ENCODE peak calls at places on chromosomes 7 and 10, in five cellular contexts. U is stimulated activated CD4-positive, alpha-beta T cell treated with anti-CD3 and anti-CD28 coated beads, Interleukin-12 subunit alpha, Interleukin-12 subunit beta, amount 100 ng/mL, for 24 hours; Y is cortex of kidney; A is skeletal muscle cell; T is A549. J is an unnamed sample.
A peak's percentile ranks its signal among the peaks of the same experiment; 100 is the strongest.

GRCh38 chr10:69632516-69633199 is 2.6 kb downstream of the FAM241B start:
- DNase-seq in U (no peak), Y (no peak), A (no peak), T (no peak), J (peak; percentile 79)

GRCh38 chr7:129512192-129512591 is 9.9 kb downstream of the SMKR1 start:
- DNase-seq in U (no peak), Y (no peak), A (no peak), T (no peak), J (no peak)

GRCh38 chr10:1933215-1933614 is 195.9 kb upstream of the ADARB2 start:
- DNase-seq in U (no peak), Y (no peak), A (no peak), T (no peak), J (no peak)

GRCh38 chr10:101118031-101118430 is 13.1 kb upstream of the TLX1 start:
- DNase-seq in U (no peak), Y (no peak), A (no peak), T (no peak), J (no peak)

GRCh38 chr10:44984671-44985101 is 6.1 kb upstream of the DEPP1 start:
- DNase-seq in U (no peak), Y (no peak), A (no peak), T (no peak), J (no peak)

GRCh38 chr10:77386833-77387232 is 250.8 kb downstream of the KCNMA1 start:
- DNase-seq in U (no peak), Y (no peak), A (peak; percentile 73), T (no peak), J (no peak)

GRCh38 chr7:72493850-72494661 is 81.9 kb upstream of the CALN1 start:
- DNase-seq in U (peak; percentile 54), Y (no peak), A (peak; percentile 1), T (peak; percentile 40), J (peak; percentile 91)

GRCh38 chr7:146982482-146982881 is 865.9 kb downstream of the CNTNAP2 start:
- DNase-seq in U (no peak), Y (no peak), A (no peak), T (no peak), J (no peak)

GRCh38 chr7:17618652-17618974 is 320.2 kb downstream of the AHR start:
- DNase-seq in U (no peak), Y (no peak), A (no peak), T (no peak), J (no peak)

GRCh38 chr7:24401628-24402593 is 117.9 kb downstream of the NPY start:
- DNase-seq in U (no peak), Y (no peak), A (no peak), T (peak; percentile 12), J (no peak)

GRCh38 chr7:103524042-103524907 is 78.3 kb upstream of the SLC26A5 start:
- DNase-seq in U (no peak), Y (no peak), A (peak; percentile 4), T (peak; percentile 7), J (no peak)

GRCh38 chr7:159010411-159010810 is 134.3 kb downstream of the VIPR2 start:
- DNase-seq in U (no peak), Y (no peak), A (no peak), T (no peak), J (no peak)

GRCh38 chr10:103661198-103661950 is 167.9 kb downstream of the NEURL1 start:
- DNase-seq in U (peak; percentile 30), Y (no peak), A (peak; percentile 85), T (no peak), J (peak; percentile 96)

GRCh38 chr7:110043514-110043913 is 1047.4 kb upstream of the LRRN3 start:
- DNase-seq in U (no peak), Y (no peak), A (no peak), T (no peak), J (no peak)

GRCh38 chr10:45672201-45673073 is at the start of gene ZFAND4:
- DNase-seq in U (peak; percentile 93), Y (peak; percentile 52), A (peak; percentile 87), T (peak; percentile 96), J (peak; percentile 99)

GRCh38 chr10:125161570-125162139 is 1.3 kb upstream of the CTBP2 start:
- DNase-seq in U (no peak), Y (no peak), A (no peak), T (no peak), J (no peak)

GRCh38 chr7:141294122-141294829 is 220.4 kb downstream of the TMEM178B start:
- DNase-seq in U (no peak), Y (no peak), A (no peak), T (no peak), J (no peak)

GRCh38 chr10:89119651-89120050 is 87.5 kb downstream of the CH25H start:
- DNase-seq in U (no peak), Y (no peak), A (no peak), T (no peak), J (no peak)

GRCh38 chr7:36209814-36210183 is 56.7 kb downstream of the EEPD1 start:
- DNase-seq in U (no peak), Y (no peak), A (no peak), T (no peak), J (no peak)

GRCh38 chr7:156071612-156072011 is 259.3 kb upstream of the SHH start:
- DNase-seq in U (no peak), Y (no peak), A (no peak), T (no peak), J (no peak)

GRCh38 chr10:21496285-21497176 is 29.0 kb downstream of the SKIDA1 start:
- DNase-seq in U (no peak), Y (no peak), A (no peak), T (peak; percentile 58), J (no peak)

GRCh38 chr10:1267568-1267967 is 211.4 kb downstream of the WDR37 start:
- DNase-seq in U (no peak), Y (no peak), A (no peak), T (no peak), J (no peak)

GRCh38 chr10:66940950-66941349 is 15.1 kb downstream of the LRRTM3 start:
- DNase-seq in U (no peak), Y (no peak), A (no peak), T (no peak), J (no peak)

GRCh38 chr7:56062382-56062781 is 1.7 kb upstream of the SUMF2 start:
- DNase-seq in U (no peak), Y (no peak), A (no peak), T (no peak), J (no peak)

GRCh38 chr7:132575987-132576722 is at the start of gene PLXNA4:
- DNase-seq in U (no peak), Y (no peak), A (no peak), T (no peak), J (no peak)

GRCh38 chr7:6161463-6162330 is 110.7 kb downstream of the CYTH3 start:
- DNase-seq in U (no peak), Y (no peak), A (no peak), T (no peak), J (no peak)

GRCh38 chr7:140595468-140596147 is 45.0 kb downstream of the DENND2A start:
- DNase-seq in U (no peak), Y (no peak), A (no peak), T (no peak), J (no peak)

GRCh38 chr7:26151953-26152781 is at the start of gene NFE2L3:
- DNase-seq in U (peak; percentile 80), Y (no peak), A (no peak), T (peak; percentile 64), J (no peak)

GRCh38 chr10:48523212-48523819 is 81.6 kb downstream of the ARHGAP22 start:
- DNase-seq in U (no peak), Y (no peak), A (peak; percentile 82), T (peak; percentile 16), J (no peak)

GRCh38 chr7:131507592-131508331 is 48.7 kb downstream of the PODXL start:
- DNase-seq in U (peak; percentile 82), Y (no peak), A (no peak), T (peak; percentile 62), J (peak; percentile 95)